ENCODE peak calls at places on chromosomes 3 and 15, in eight cellular contexts. Y, G, R, H, W, Z, P and O are unnamed samples.
A peak's percentile ranks its signal among the peaks of the same experiment; 100 is the strongest.

GRCh38 chr15:68364660-68365035 is 67.3 kb downstream of the ITGA11 start:
- DNase-seq in Z (no peak), Y (no peak), G (no peak), H (no peak), P (no peak), W (no peak), R (no peak), O (no peak)

GRCh38 chr3:44955917-44956316 is 20.1 kb downstream of the ZDHHC3 start:
- DNase-seq in Z (no peak), P (no peak), W (no peak), G (no peak), R (no peak), H (no peak), Y (no peak), O (no peak)

GRCh38 chr15:39095218-39095879 is 485.5 kb upstream of the THBS1 start:
- DNase-seq in R (no peak), W (no peak), P (no peak), G (no peak), Z (no peak), H (no peak), Y (no peak), O (no peak)

GRCh38 chr3:49654955-49655556 is 19.1 kb upstream of the APEH start:
- DNase-seq in Z (no peak), W (no peak), P (no peak), G (no peak), R (no peak), Y (no peak), H (no peak), O (no peak)

GRCh38 chr3:14522768-14523167 is 17.4 kb downstream of the GRIP2 start:
- DNase-seq in P (no peak), G (no peak), Y (no peak), Z (no peak), W (no peak), H (no peak), R (no peak), O (no peak)

GRCh38 chr15:101498731-101499480 is 9.4 kb upstream of the PCSK6 start:
- DNase-seq in W (no peak), R (no peak), P (no peak), H (no peak), G (no peak), Y (no peak), Z (no peak), O (no peak)

GRCh38 chr3:4245671-4246070 is 57.5 kb upstream of the SETMAR start:
- DNase-seq in H (no peak), R (no peak), Y (no peak), G (no peak), Z (no peak), P (no peak), W (no peak), O (peak; percentile 4)

GRCh38 chr3:51539291-51539891 is 872 bp downstream of the RAD54L2 start:
- DNase-seq in P (peak; percentile 32), H (peak; percentile 51), Z (no peak), W (peak; percentile 6), R (no peak), G (peak; percentile 7), Y (peak; percentile 28), O (peak; percentile 33)

GRCh38 chr3:55605837-55606236 is 118.7 kb upstream of the WNT5A start:
- DNase-seq in H (no peak), W (no peak), G (no peak), R (no peak), Y (no peak), P (no peak), Z (no peak), O (no peak)